ENCODE peak calls at places on chromosomes 3 and 15, in nine cellular contexts. One of them, this sample, is unnamed.

GRCh38 chr3:38581774-38582173 is 67.7 kb downstream of the SCN5A start:
- DNase-seq in upper lobe of right lung: no peak
- DNase-seq in A549: no peak
- DNase-seq in aorta: peak; percentile 24
- DNase-seq in CD8-positive, alpha-beta T cell: no peak
- DNase-seq in CD4-positive, alpha-beta memory T cell: no peak
- DNase-seq in fibroblast of lung: no peak
- DNase-seq in osteoblast: no peak
- DNase-seq in PC-3: no peak
- DNase-seq in this sample: no peak

GRCh38 chr3:14871456-14872200 is 52.9 kb downstream of the FGD5 start:
- DNase-seq in upper lobe of right lung: peak; percentile 46
- DNase-seq in A549: no peak
- DNase-seq in aorta: no peak
- DNase-seq in CD8-positive, alpha-beta T cell: no peak
- DNase-seq in CD4-positive, alpha-beta memory T cell: no peak
- DNase-seq in fibroblast of lung: no peak
- DNase-seq in osteoblast: no peak
- DNase-seq in PC-3: no peak
- DNase-seq in this sample: no peak

GRCh38 chr3:57951106-57951882 is 56.9 kb upstream of the FLNB start:
- DNase-seq in upper lobe of right lung: peak; percentile 64
- DNase-seq in A549: peak; percentile 65
- DNase-seq in aorta: peak; percentile 89
- DNase-seq in CD8-positive, alpha-beta T cell: no peak
- DNase-seq in CD4-positive, alpha-beta memory T cell: no peak
- DNase-seq in fibroblast of lung: peak; percentile 92
- DNase-seq in osteoblast: peak; percentile 90
- DNase-seq in PC-3: peak; percentile 76
- DNase-seq in this sample: no peak

GRCh38 chr3:10041034-10041433 is 14.8 kb downstream of the FANCD2 start:
- DNase-seq in upper lobe of right lung: no peak
- DNase-seq in A549: no peak
- DNase-seq in aorta: no peak
- DNase-seq in CD8-positive, alpha-beta T cell: no peak
- DNase-seq in CD4-positive, alpha-beta memory T cell: no peak
- DNase-seq in fibroblast of lung: no peak
- DNase-seq in osteoblast: peak; percentile 32
- DNase-seq in PC-3: no peak
- DNase-seq in this sample: no peak

GRCh38 chr3:147977001-147977400 is 567.8 kb downstream of the ZIC1 start:
- DNase-seq in upper lobe of right lung: no peak
- DNase-seq in A549: no peak
- DNase-seq in aorta: no peak
- DNase-seq in CD8-positive, alpha-beta T cell: no peak
- DNase-seq in CD4-positive, alpha-beta memory T cell: no peak
- DNase-seq in fibroblast of lung: peak; percentile 22
- DNase-seq in osteoblast: peak; percentile 3
- DNase-seq in PC-3: no peak
- DNase-seq in this sample: no peak

GRCh38 chr15:85282504-85283115 is 97.8 kb upstream of the AKAP13 start:
- DNase-seq in upper lobe of right lung: no peak
- DNase-seq in A549: no peak
- DNase-seq in aorta: no peak
- DNase-seq in CD8-positive, alpha-beta T cell: no peak
- DNase-seq in CD4-positive, alpha-beta memory T cell: no peak
- DNase-seq in fibroblast of lung: peak; percentile 80
- DNase-seq in osteoblast: peak; percentile 79
- DNase-seq in PC-3: peak; percentile 75
- DNase-seq in this sample: no peak

GRCh38 chr3:41339758-41340157 is 140.5 kb downstream of the CTNNB1 start:
- DNase-seq in upper lobe of right lung: no peak
- DNase-seq in A549: no peak
- DNase-seq in aorta: no peak
- DNase-seq in CD8-positive, alpha-beta T cell: no peak
- DNase-seq in CD4-positive, alpha-beta memory T cell: no peak
- DNase-seq in fibroblast of lung: no peak
- DNase-seq in osteoblast: no peak
- DNase-seq in PC-3: no peak
- DNase-seq in this sample: no peak

GRCh38 chr3:169454823-169455222 is 208.7 kb downstream of the MECOM start:
- DNase-seq in upper lobe of right lung: no peak
- DNase-seq in A549: no peak
- DNase-seq in aorta: no peak
- DNase-seq in CD8-positive, alpha-beta T cell: no peak
- DNase-seq in CD4-positive, alpha-beta memory T cell: no peak
- DNase-seq in fibroblast of lung: peak; percentile 83
- DNase-seq in osteoblast: no peak
- DNase-seq in PC-3: peak; percentile 82
- DNase-seq in this sample: no peak

GRCh38 chr3:123876858-123877257 is 7.3 kb downstream of the MYLK start:
- DNase-seq in upper lobe of right lung: no peak
- DNase-seq in A549: no peak
- DNase-seq in aorta: no peak
- DNase-seq in CD8-positive, alpha-beta T cell: no peak
- DNase-seq in CD4-positive, alpha-beta memory T cell: no peak
- DNase-seq in fibroblast of lung: no peak
- DNase-seq in osteoblast: no peak
- DNase-seq in PC-3: peak; percentile 23
- DNase-seq in this sample: no peak

DNA sequence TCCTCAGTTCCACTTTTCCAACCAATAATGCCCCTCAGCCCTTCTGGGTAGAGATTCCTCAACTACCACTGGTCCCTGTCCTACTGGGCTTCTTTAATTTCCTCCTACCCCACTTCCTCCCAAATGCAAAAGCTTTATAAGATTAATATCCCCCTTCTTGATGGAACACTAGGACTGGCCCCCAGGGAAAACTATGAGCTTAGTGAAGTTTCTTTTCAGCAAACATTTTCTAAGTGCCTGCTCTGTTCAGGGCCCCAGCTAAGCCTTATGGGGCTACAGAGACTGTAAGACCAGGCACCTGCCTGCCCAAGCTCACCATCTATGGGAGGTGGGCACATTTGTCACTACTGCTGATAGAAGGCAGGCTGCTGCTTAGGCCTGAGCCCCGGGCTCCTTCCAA is 79.4 kb downstream of the RPLP1 start:
- DNase-seq in upper lobe of right lung: no peak
- DNase-seq in A549: no peak
- DNase-seq in aorta: no peak
- DNase-seq in CD8-positive, alpha-beta T cell: no peak
- DNase-seq in CD4-positive, alpha-beta memory T cell: no peak
- DNase-seq in fibroblast of lung: no peak
- DNase-seq in osteoblast: no peak
- DNase-seq in PC-3: no peak
- DNase-seq in this sample: no peak
- H3K27ac ChIP-seq in upper lobe of right lung: no peak overlapping the region
- H3K27ac ChIP-seq in A549: peak overlapping the region; percentile 11
- H3K27ac ChIP-seq in aorta: no peak overlapping the region
- H3K27ac ChIP-seq in CD8-positive, alpha-beta T cell: no peak overlapping the region
- H3K27ac ChIP-seq in CD4-positive, alpha-beta memory T cell: no peak overlapping the region
- H3K27ac ChIP-seq in fibroblast of lung: no peak overlapping the region
- H3K27ac ChIP-seq in osteoblast: no peak overlapping the region
- H3K27ac ChIP-seq in PC-3: no peak overlapping the region
- H3K27ac ChIP-seq in this sample: no peak overlapping the region

DNA sequence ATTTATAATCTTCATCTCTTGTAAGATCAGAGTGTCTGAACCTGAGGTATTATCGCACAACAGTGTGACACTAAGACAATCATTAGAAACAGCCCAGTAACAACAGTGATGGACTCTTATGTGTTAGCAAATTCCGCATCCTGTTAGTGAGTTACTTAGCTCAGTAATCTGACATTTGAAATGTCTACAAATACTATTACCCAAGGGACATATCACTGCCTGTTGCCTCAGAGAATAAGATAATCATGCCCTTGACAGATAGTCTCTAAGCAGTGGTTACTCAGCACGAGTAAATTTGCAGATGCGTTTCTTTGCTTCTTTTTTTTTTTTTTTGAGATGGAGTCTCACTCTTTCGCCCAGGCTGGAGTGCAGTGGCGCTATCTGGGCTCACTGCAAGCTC is 13.4 kb upstream of the RTP1 start:
- DNase-seq in upper lobe of right lung: no peak
- DNase-seq in A549: no peak
- DNase-seq in aorta: no peak
- DNase-seq in CD8-positive, alpha-beta T cell: no peak
- DNase-seq in CD4-positive, alpha-beta memory T cell: no peak
- DNase-seq in fibroblast of lung: no peak
- DNase-seq in osteoblast: no peak
- DNase-seq in PC-3: no peak
- DNase-seq in this sample: no peak
- H3K4me1 ChIP-seq in upper lobe of right lung: peaks cover 5% of the 10 kb centered on the region
- H3K4me1 ChIP-seq in A549: no peaks in the 10 kb centered on the region
- H3K4me1 ChIP-seq in aorta: peaks cover 6% of the 10 kb centered on the region
- H3K4me1 ChIP-seq in CD8-positive, alpha-beta T cell: no peaks in the 10 kb centered on the region
- H3K4me1 ChIP-seq in CD4-positive, alpha-beta memory T cell: no peaks in the 10 kb centered on the region
- H3K4me1 ChIP-seq in fibroblast of lung: peaks cover 11% of the 10 kb centered on the region
- H3K4me1 ChIP-seq in osteoblast: peaks cover 23% of the 10 kb centered on the region
- H3K4me1 ChIP-seq in PC-3: peaks cover 24% of the 10 kb centered on the region
- H3K4me1 ChIP-seq in this sample: peaks cover 29% of the 10 kb centered on the region

GRCh38 chr15:39918688-39919385 is 1.2 kb downstream of the GPR176 start:
- DNase-seq in upper lobe of right lung: no peak
- DNase-seq in A549: no peak
- DNase-seq in aorta: no peak
- DNase-seq in CD8-positive, alpha-beta T cell: no peak
- DNase-seq in CD4-positive, alpha-beta memory T cell: no peak
- DNase-seq in fibroblast of lung: peak; percentile 93
- DNase-seq in osteoblast: peak; percentile 87
- DNase-seq in PC-3: peak; percentile 70
- DNase-seq in this sample: no peak

GRCh38 chr15:39919396-39919739 is 698 bp downstream of the GPR176 start:
- DNase-seq in upper lobe of right lung: no peak
- DNase-seq in A549: no peak
- DNase-seq in aorta: no peak
- DNase-seq in CD8-positive, alpha-beta T cell: no peak
- DNase-seq in CD4-positive, alpha-beta memory T cell: no peak
- DNase-seq in fibroblast of lung: no peak
- DNase-seq in osteoblast: no peak
- DNase-seq in PC-3: no peak
- DNase-seq in this sample: no peak

GRCh38 chr15:39919740-39920509 is at the start of gene GPR176:
- DNase-seq in upper lobe of right lung: peak; percentile 65
- DNase-seq in A549: peak; percentile 30
- DNase-seq in aorta: peak; percentile 92
- DNase-seq in CD8-positive, alpha-beta T cell: peak; percentile 18
- DNase-seq in CD4-positive, alpha-beta memory T cell: peak; percentile 25
- DNase-seq in fibroblast of lung: peak; percentile 85
- DNase-seq in osteoblast: peak; percentile 95
- DNase-seq in PC-3: peak; percentile 66
- DNase-seq in this sample: no peak

GRCh38 chr15:39921274-39921638 is 1.2 kb upstream of the GPR176 start:
- DNase-seq in upper lobe of right lung: no peak
- DNase-seq in A549: no peak
- DNase-seq in aorta: no peak
- DNase-seq in CD8-positive, alpha-beta T cell: no peak
- DNase-seq in CD4-positive, alpha-beta memory T cell: no peak
- DNase-seq in fibroblast of lung: no peak
- DNase-seq in osteoblast: no peak
- DNase-seq in PC-3: no peak
- DNase-seq in this sample: no peak

GRCh38 chr15:39920510-39921273 is 626 bp upstream of the GPR176 start:
- DNase-seq in upper lobe of right lung: peak; percentile 91
- DNase-seq in A549: peak; percentile 26
- DNase-seq in aorta: peak; percentile 94
- DNase-seq in CD8-positive, alpha-beta T cell: peak; percentile 75
- DNase-seq in CD4-positive, alpha-beta memory T cell: peak; percentile 72
- DNase-seq in fibroblast of lung: peak; percentile 81
- DNase-seq in osteoblast: peak; percentile 95
- DNase-seq in PC-3: peak; percentile 80
- DNase-seq in this sample: peak; percentile 6
- H3K27ac ChIP-seq in upper lobe of right lung: peak overlapping the region; percentile 67
- H3K27ac ChIP-seq in A549: peak overlapping the region; percentile 91
- H3K27ac ChIP-seq in aorta: peak overlapping the region; percentile 90
- H3K27ac ChIP-seq in CD8-positive, alpha-beta T cell: peak overlapping the region; percentile 23
- H3K27ac ChIP-seq in CD4-positive, alpha-beta memory T cell: no peak overlapping the region
- H3K27ac ChIP-seq in fibroblast of lung: peak overlapping the region; percentile 89
- H3K27ac ChIP-seq in osteoblast: peak overlapping the region; percentile 100
- H3K27ac ChIP-seq in PC-3: peak overlapping the region; percentile 64
- H3K27ac ChIP-seq in this sample: peak overlapping the region; percentile 85

DNA sequence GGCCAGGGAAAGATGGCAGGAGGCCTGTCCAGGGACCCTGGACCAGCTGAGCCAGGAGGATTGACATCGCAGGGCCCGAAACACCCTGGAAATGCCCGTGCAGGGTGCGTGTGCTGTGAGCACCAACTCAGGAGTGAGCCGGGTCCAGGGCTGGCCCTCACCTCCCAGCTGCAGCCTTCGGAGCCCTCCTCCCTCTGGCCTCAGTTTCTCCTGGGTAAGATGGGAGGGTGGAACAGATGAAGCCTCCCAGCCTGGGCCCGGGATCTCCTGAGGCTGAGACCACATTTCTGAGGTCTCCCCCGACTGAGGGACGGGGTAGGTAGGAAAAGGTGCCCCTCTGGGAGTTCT is 5.3 kb upstream of the CALML4 start:
- DNase-seq in upper lobe of right lung: peak; percentile 44
- DNase-seq in A549: no peak
- DNase-seq in aorta: no peak
- DNase-seq in CD8-positive, alpha-beta T cell: no peak
- DNase-seq in CD4-positive, alpha-beta memory T cell: no peak
- DNase-seq in fibroblast of lung: no peak
- DNase-seq in osteoblast: no peak
- DNase-seq in PC-3: no peak
- DNase-seq in this sample: no peak
- H3K4me1 ChIP-seq in upper lobe of right lung: peaks cover 17% of the 10 kb centered on the region
- H3K4me1 ChIP-seq in A549: peaks cover under 1% of the 10 kb centered on the region
- H3K4me1 ChIP-seq in aorta: no peaks in the 10 kb centered on the region
- H3K4me1 ChIP-seq in CD8-positive, alpha-beta T cell: peaks cover 16% of the 10 kb centered on the region
- H3K4me1 ChIP-seq in CD4-positive, alpha-beta memory T cell: peaks cover 16% of the 10 kb centered on the region
- H3K4me1 ChIP-seq in fibroblast of lung: no peaks in the 10 kb centered on the region
- H3K4me1 ChIP-seq in osteoblast: no peaks in the 10 kb centered on the region
- H3K4me1 ChIP-seq in PC-3: no peaks in the 10 kb centered on the region
- H3K4me1 ChIP-seq in this sample: peaks cover 9% of the 10 kb centered on the region

GRCh38 chr15:98727115-98728040 is 79.0 kb downstream of the IGF1R start:
- DNase-seq in upper lobe of right lung: peak; percentile 90
- DNase-seq in A549: peak; percentile 98
- DNase-seq in aorta: peak; percentile 97
- DNase-seq in CD8-positive, alpha-beta T cell: no peak
- DNase-seq in CD4-positive, alpha-beta memory T cell: no peak
- DNase-seq in fibroblast of lung: peak; percentile 98
- DNase-seq in osteoblast: peak; percentile 97
- DNase-seq in PC-3: peak; percentile 95
- DNase-seq in this sample: no peak
- H3K27ac ChIP-seq in upper lobe of right lung: peak overlapping the region; percentile 85
- H3K27ac ChIP-seq in A549: peak overlapping the region; percentile 92
- H3K27ac ChIP-seq in aorta: peak overlapping the region; percentile 100
- H3K27ac ChIP-seq in CD8-positive, alpha-beta T cell: no peak overlapping the region
- H3K27ac ChIP-seq in CD4-positive, alpha-beta memory T cell: no peak overlapping the region
- H3K27ac ChIP-seq in fibroblast of lung: peak overlapping the region; percentile 95
- H3K27ac ChIP-seq in osteoblast: peak overlapping the region; percentile 93
- H3K27ac ChIP-seq in PC-3: peak overlapping the region; percentile 89
- H3K27ac ChIP-seq in this sample: peak overlapping the region; percentile 83

GRCh38 chr3:51391566-51392300 is 648 bp downstream of the RBM15B start:
- DNase-seq in upper lobe of right lung: peak; percentile 78
- DNase-seq in A549: no peak
- DNase-seq in aorta: peak; percentile 85
- DNase-seq in CD8-positive, alpha-beta T cell: peak; percentile 46
- DNase-seq in CD4-positive, alpha-beta memory T cell: peak; percentile 71
- DNase-seq in fibroblast of lung: peak; percentile 54
- DNase-seq in osteoblast: peak; percentile 90
- DNase-seq in PC-3: peak; percentile 13
- DNase-seq in this sample: no peak
- H3K4me1 ChIP-seq in upper lobe of right lung: peaks cover 48% of the 10 kb centered on the region
- H3K4me1 ChIP-seq in A549: peaks cover 32% of the 10 kb centered on the region
- H3K4me1 ChIP-seq in aorta: no peaks in the 10 kb centered on the region
- H3K4me1 ChIP-seq in CD8-positive, alpha-beta T cell: peaks cover 48% of the 10 kb centered on the region
- H3K4me1 ChIP-seq in CD4-positive, alpha-beta memory T cell: peaks cover 69% of the 10 kb centered on the region
- H3K4me1 ChIP-seq in fibroblast of lung: peaks cover 21% of the 10 kb centered on the region
- H3K4me1 ChIP-seq in osteoblast: peaks cover 38% of the 10 kb centered on the region
- H3K4me1 ChIP-seq in PC-3: peaks cover 42% of the 10 kb centered on the region
- H3K4me1 ChIP-seq in this sample: peaks cover 61% of the 10 kb centered on the region

This sample was measured in esophagus squamous epithelium.